ENCODE peak calls at places on chromosomes 2 and 18, in six cellular contexts. One of them, this sample, is unnamed.

GRCh38 chr2:25276569-25277465 is 64.9 kb downstream of the DNMT3A start:
- DNase-seq in H1: peak
- DNase-seq in IMR-90: no peak
- DNase-seq in neuronal stem cell: no peak
- DNase-seq in mesenchymal stem cell: no peak
- DNase-seq in trophoblast cell: no peak
- DNase-seq in this sample: peak

GRCh38 chr2:147451902-147452515 is 392.8 kb upstream of the ACVR2A start:
- DNase-seq in H1: no peak
- DNase-seq in IMR-90: no peak
- DNase-seq in neuronal stem cell: no peak
- DNase-seq in mesenchymal stem cell: no peak
- DNase-seq in trophoblast cell: no peak
- DNase-seq in this sample: no peak

GRCh38 chr2:112881217-112882000 is 29.6 kb upstream of the IL37 start:
- DNase-seq in H1: no peak
- DNase-seq in IMR-90: peak
- DNase-seq in neuronal stem cell: no peak
- DNase-seq in mesenchymal stem cell: peak
- DNase-seq in trophoblast cell: peak
- DNase-seq in this sample: no peak

GRCh38 chr2:175366814-175367213 is 185.3 kb upstream of the ATP5MC3 start:
- DNase-seq in H1: peak
- DNase-seq in IMR-90: peak
- DNase-seq in neuronal stem cell: peak
- DNase-seq in mesenchymal stem cell: peak
- DNase-seq in trophoblast cell: peak
- DNase-seq in this sample: peak

GRCh38 chr2:107721581-107721980 is 105.1 kb upstream of the RGPD4 start:
- DNase-seq in H1: no peak
- DNase-seq in IMR-90: no peak
- DNase-seq in neuronal stem cell: no peak
- DNase-seq in mesenchymal stem cell: no peak
- DNase-seq in trophoblast cell: no peak
- DNase-seq in this sample: no peak

GRCh38 chr2:37985333-37985732 is 60.2 kb downstream of the RMDN2 start:
- DNase-seq in H1: no peak
- DNase-seq in IMR-90: peak
- DNase-seq in neuronal stem cell: no peak
- DNase-seq in mesenchymal stem cell: peak
- DNase-seq in trophoblast cell: no peak
- DNase-seq in this sample: no peak

GRCh38 chr18:32629990-32630389 is 142.8 kb downstream of the KLHL14 start:
- DNase-seq in H1: no peak
- DNase-seq in IMR-90: no peak
- DNase-seq in neuronal stem cell: no peak
- DNase-seq in mesenchymal stem cell: no peak
- DNase-seq in trophoblast cell: no peak
- DNase-seq in this sample: no peak

GRCh38 chr2:109218087-109218791 is 89.2 kb downstream of the SH3RF3 start:
- DNase-seq in H1: no peak
- DNase-seq in IMR-90: peak
- DNase-seq in neuronal stem cell: no peak
- DNase-seq in mesenchymal stem cell: peak
- DNase-seq in trophoblast cell: no peak
- DNase-seq in this sample: no peak

GRCh38 chr2:134737671-134738070 is 18.9 kb upstream of the TMEM163 start:
- DNase-seq in H1: no peak
- DNase-seq in IMR-90: no peak
- DNase-seq in neuronal stem cell: no peak
- DNase-seq in mesenchymal stem cell: no peak
- DNase-seq in trophoblast cell: no peak
- DNase-seq in this sample: no peak

GRCh38 chr2:119491776-119492525 is 32.3 kb downstream of the SCTR start:
- DNase-seq in H1: no peak
- DNase-seq in IMR-90: peak
- DNase-seq in neuronal stem cell: no peak
- DNase-seq in mesenchymal stem cell: peak
- DNase-seq in trophoblast cell: peak
- DNase-seq in this sample: no peak

GRCh38 chr2:189203177-189203799 is 23.7 kb upstream of the COL5A2 start:
- DNase-seq in H1: no peak
- DNase-seq in IMR-90: no peak
- DNase-seq in neuronal stem cell: no peak
- DNase-seq in mesenchymal stem cell: no peak
- DNase-seq in trophoblast cell: no peak
- DNase-seq in this sample: no peak

GRCh38 chr2:186460465-186460864 is 25.6 kb upstream of the ZC3H15 start:
- DNase-seq in H1: no peak
- DNase-seq in IMR-90: peak
- DNase-seq in neuronal stem cell: no peak
- DNase-seq in mesenchymal stem cell: peak
- DNase-seq in trophoblast cell: peak
- DNase-seq in this sample: no peak

GRCh38 chr2:84065857-84066256 is 393.2 kb downstream of the SUCLG1 start:
- DNase-seq in H1: no peak
- DNase-seq in IMR-90: no peak
- DNase-seq in neuronal stem cell: no peak
- DNase-seq in mesenchymal stem cell: no peak
- DNase-seq in trophoblast cell: no peak
- DNase-seq in this sample: no peak

GRCh38 chr2:110115291-110116032 is at the start of gene MALL:
- DNase-seq in H1: no peak
- DNase-seq in IMR-90: no peak
- DNase-seq in neuronal stem cell: no peak
- DNase-seq in mesenchymal stem cell: no peak
- DNase-seq in trophoblast cell: peak
- DNase-seq in this sample: peak

GRCh38 chr2:158990397-158991209 is 22.2 kb downstream of the TANC1 start:
- DNase-seq in H1: no peak
- DNase-seq in IMR-90: peak
- DNase-seq in neuronal stem cell: no peak
- DNase-seq in mesenchymal stem cell: peak
- DNase-seq in trophoblast cell: peak
- DNase-seq in this sample: no peak

DNA sequence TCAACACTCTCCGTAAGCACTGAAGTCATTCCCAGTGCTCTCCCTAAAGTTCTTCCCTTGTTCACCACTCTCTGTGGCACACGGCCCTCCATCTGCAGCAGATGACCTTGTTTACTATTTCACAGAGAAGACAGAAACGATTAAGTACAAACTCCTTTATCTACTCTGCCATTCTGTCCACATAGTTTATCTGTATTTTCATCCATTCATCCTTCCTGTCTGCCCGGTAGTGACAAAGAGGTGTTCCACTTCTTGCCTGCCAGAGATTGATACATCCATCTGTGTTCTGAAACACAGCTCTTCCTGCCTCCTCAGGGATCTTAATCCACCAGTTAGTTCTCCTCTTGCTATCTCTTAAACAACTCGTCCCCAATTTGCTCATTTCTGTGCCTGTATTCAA is 77.9 kb upstream of the CD226 start:
- DNase-seq in H1: no peak
- DNase-seq in IMR-90: no peak
- DNase-seq in neuronal stem cell: no peak
- DNase-seq in mesenchymal stem cell: no peak
- DNase-seq in trophoblast cell: no peak
- DNase-seq in this sample: no peak
- H4K91ac ChIP-seq in H1: no peak
- H4K91ac ChIP-seq in IMR-90: no peak
- H4K91ac ChIP-seq in neuronal stem cell: no peak
- H4K91ac ChIP-seq in mesenchymal stem cell: no peak
- H4K91ac ChIP-seq in trophoblast cell: no peak
- H4K91ac ChIP-seq in this sample: no peak

GRCh38 chr2:193101591-193101990 is 906.9 kb upstream of the TMEFF2 start:
- DNase-seq in H1: no peak
- DNase-seq in IMR-90: no peak
- DNase-seq in neuronal stem cell: no peak
- DNase-seq in mesenchymal stem cell: no peak
- DNase-seq in trophoblast cell: no peak
- DNase-seq in this sample: no peak

DNA sequence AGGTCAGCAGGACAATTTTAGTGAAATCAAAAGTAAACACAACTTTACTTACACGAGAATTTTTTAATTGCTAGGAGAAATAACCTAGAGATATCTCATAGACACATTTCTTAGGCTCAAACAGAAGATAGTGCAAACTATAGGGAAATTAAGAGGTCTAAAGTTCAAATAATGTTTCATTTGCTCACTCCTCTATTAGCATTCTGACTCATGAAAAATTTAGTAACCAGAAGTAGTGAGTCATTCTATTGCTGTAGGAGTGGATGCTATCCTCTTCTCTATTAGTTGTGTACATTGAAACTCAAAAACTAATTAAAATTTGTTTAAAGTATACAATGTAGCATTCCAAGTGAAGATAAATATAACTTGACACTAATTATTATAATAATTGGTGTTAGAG is 908.3 kb upstream of the TMEFF2 start:
- DNase-seq in H1: no peak
- DNase-seq in IMR-90: no peak
- DNase-seq in neuronal stem cell: no peak
- DNase-seq in mesenchymal stem cell: peak
- DNase-seq in trophoblast cell: no peak
- DNase-seq in this sample: no peak
- H4K91ac ChIP-seq in H1: no peak
- H4K91ac ChIP-seq in IMR-90: no peak
- H4K91ac ChIP-seq in neuronal stem cell: no peak
- H4K91ac ChIP-seq in mesenchymal stem cell: no peak
- H4K91ac ChIP-seq in trophoblast cell: no peak
- H4K91ac ChIP-seq in this sample: no peak

GRCh38 chr2:41992700-41993070 is 55.1 kb upstream of the PKDCC start:
- DNase-seq in H1: no peak
- DNase-seq in IMR-90: no peak
- DNase-seq in neuronal stem cell: no peak
- DNase-seq in mesenchymal stem cell: no peak
- DNase-seq in trophoblast cell: no peak
- DNase-seq in this sample: peak
- H4K91ac ChIP-seq in H1: peak
- H4K91ac ChIP-seq in IMR-90: no peak
- H4K91ac ChIP-seq in neuronal stem cell: peak
- H4K91ac ChIP-seq in mesenchymal stem cell: peak
- H4K91ac ChIP-seq in trophoblast cell: peak
- H4K91ac ChIP-seq in this sample: no peak

GRCh38 chr2:217071416-217071815 is 211.6 kb upstream of the TNP1 start:
- DNase-seq in H1: no peak
- DNase-seq in IMR-90: peak
- DNase-seq in neuronal stem cell: no peak
- DNase-seq in mesenchymal stem cell: peak
- DNase-seq in trophoblast cell: peak
- DNase-seq in this sample: no peak
- H4K91ac ChIP-seq in H1: no peak
- H4K91ac ChIP-seq in IMR-90: peak
- H4K91ac ChIP-seq in neuronal stem cell: no peak
- H4K91ac ChIP-seq in mesenchymal stem cell: no peak
- H4K91ac ChIP-seq in trophoblast cell: no peak
- H4K91ac ChIP-seq in this sample: no peak

GRCh38 chr18:29849145-29849544 is 1193.4 kb downstream of the DSC3 start:
- DNase-seq in H1: no peak
- DNase-seq in IMR-90: no peak
- DNase-seq in neuronal stem cell: no peak
- DNase-seq in mesenchymal stem cell: peak
- DNase-seq in trophoblast cell: peak
- DNase-seq in this sample: no peak

GRCh38 chr18:29853126-29853525 is 1189.4 kb downstream of the DSC3 start:
- DNase-seq in H1: no peak
- DNase-seq in IMR-90: peak
- DNase-seq in neuronal stem cell: no peak
- DNase-seq in mesenchymal stem cell: no peak
- DNase-seq in trophoblast cell: no peak
- DNase-seq in this sample: no peak
- H4K91ac ChIP-seq in H1: no peak
- H4K91ac ChIP-seq in IMR-90: no peak
- H4K91ac ChIP-seq in neuronal stem cell: no peak
- H4K91ac ChIP-seq in mesenchymal stem cell: no peak
- H4K91ac ChIP-seq in trophoblast cell: no peak
- H4K91ac ChIP-seq in this sample: no peak

GRCh38 chr18:46761054-46761769 is 4.4 kb upstream of the ST8SIA5 start:
- DNase-seq in H1: no peak
- DNase-seq in IMR-90: no peak
- DNase-seq in neuronal stem cell: no peak
- DNase-seq in mesenchymal stem cell: no peak
- DNase-seq in trophoblast cell: no peak
- DNase-seq in this sample: no peak

GRCh38 chr18:46756559-46757201 is at the start of gene ST8SIA5:
- DNase-seq in H1: peak
- DNase-seq in IMR-90: no peak
- DNase-seq in neuronal stem cell: peak
- DNase-seq in mesenchymal stem cell: peak
- DNase-seq in trophoblast cell: no peak
- DNase-seq in this sample: peak

GRCh38 chr18:46755315-46756171 is 1.3 kb downstream of the ST8SIA5 start:
- DNase-seq in H1: peak
- DNase-seq in IMR-90: no peak
- DNase-seq in neuronal stem cell: peak
- DNase-seq in mesenchymal stem cell: peak
- DNase-seq in trophoblast cell: no peak
- DNase-seq in this sample: no peak

GRCh38 chr18:46756172-46756558 is 688 bp downstream of the ST8SIA5 start:
- DNase-seq in H1: no peak
- DNase-seq in IMR-90: no peak
- DNase-seq in neuronal stem cell: peak
- DNase-seq in mesenchymal stem cell: peak
- DNase-seq in trophoblast cell: no peak
- DNase-seq in this sample: no peak

DNA sequence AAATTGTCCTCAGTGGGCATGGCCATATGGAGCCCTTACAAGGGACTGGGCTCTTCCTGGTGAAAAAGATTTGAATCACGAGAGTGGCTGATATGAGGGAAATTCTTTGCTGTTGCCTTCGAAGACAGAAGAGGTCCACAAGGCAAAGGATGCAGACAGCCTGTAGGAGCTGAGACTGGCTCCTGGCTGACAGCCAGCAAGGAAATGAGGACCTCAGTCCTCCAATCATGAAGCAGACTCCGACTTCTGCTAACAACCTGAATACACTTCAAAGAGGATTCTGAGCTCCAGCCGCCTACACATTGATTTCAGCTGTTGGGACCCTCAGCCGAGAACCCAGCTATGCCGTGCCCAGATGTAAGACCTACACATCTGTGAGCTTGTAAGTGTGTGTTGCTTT is 3.0 kb upstream of the ST8SIA5 start:
- DNase-seq in H1: no peak
- DNase-seq in IMR-90: no peak
- DNase-seq in neuronal stem cell: no peak
- DNase-seq in mesenchymal stem cell: no peak
- DNase-seq in trophoblast cell: no peak
- DNase-seq in this sample: no peak
- H4K91ac ChIP-seq in H1: no peak
- H4K91ac ChIP-seq in IMR-90: no peak
- H4K91ac ChIP-seq in neuronal stem cell: no peak
- H4K91ac ChIP-seq in mesenchymal stem cell: no peak
- H4K91ac ChIP-seq in trophoblast cell: no peak
- H4K91ac ChIP-seq in this sample: no peak

DNA sequence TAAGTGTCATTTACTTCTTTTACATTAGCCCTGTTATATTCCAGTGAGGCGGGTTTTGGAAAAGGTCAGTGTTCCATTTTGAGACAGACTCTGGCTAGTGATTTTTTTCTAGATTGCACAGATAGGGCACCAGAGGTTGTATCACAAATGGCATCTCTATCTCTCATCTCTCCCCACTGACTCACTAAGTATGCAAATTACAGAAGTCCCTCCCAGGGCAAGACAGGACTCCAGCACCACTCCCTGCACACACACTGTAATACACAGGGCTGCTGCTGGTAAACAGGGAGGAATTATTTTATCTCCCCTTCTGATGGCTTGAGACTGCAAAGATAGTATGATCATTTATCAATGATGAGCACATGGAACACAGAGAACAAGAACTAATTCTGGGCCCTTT is 46.2 kb downstream of the AKAIN1 start:
- DNase-seq in H1: no peak
- DNase-seq in IMR-90: no peak
- DNase-seq in neuronal stem cell: no peak
- DNase-seq in mesenchymal stem cell: no peak
- DNase-seq in trophoblast cell: peak
- DNase-seq in this sample: no peak
- H4K91ac ChIP-seq in H1: no peak
- H4K91ac ChIP-seq in IMR-90: no peak
- H4K91ac ChIP-seq in neuronal stem cell: no peak
- H4K91ac ChIP-seq in mesenchymal stem cell: no peak
- H4K91ac ChIP-seq in trophoblast cell: no peak
- H4K91ac ChIP-seq in this sample: no peak